ENCODE peak calls at places on chromosomes 12 and 14, in nine cellular contexts. Z is PC-3, X is coronary artery, T is heart left ventricle, P is upper lobe of right lung, O is cardiac muscle cell, C is lower lobe of right lung, I is fibroblast of lung, Q is lung. D is an unnamed sample.
A peak's percentile ranks its signal among the peaks of the same experiment; 100 is the strongest.

GRCh38 chr12:10943167-10943566 is 4.1 kb upstream of the TAS2R14 start:
- DNase-seq in Z (no peak), X (no peak), T (no peak), P (no peak), O (no peak), C (no peak), I (no peak), Q (no peak), D (no peak)

GRCh38 chr14:21675566-21675965 is 1.9 kb upstream of the OR4E1 start:
- DNase-seq in Z (no peak), X (no peak), T (no peak), P (no peak), O (no peak), C (no peak), I (no peak), Q (no peak), D (no peak)

GRCh38 chr14:63713058-63713457 is 14.8 kb downstream of the SGPP1 start:
- DNase-seq in Z (peak; percentile 63), X (no peak), T (no peak), P (no peak), O (no peak), C (no peak), I (no peak), Q (no peak), D (no peak)

GRCh38 chr14:24312736-24313507 is 1.6 kb downstream of the LTB4R start:
- DNase-seq in Z (no peak), X (no peak), T (peak; percentile 60), P (no peak), O (no peak), C (peak; percentile 62), I (peak; percentile 34), Q (no peak), D (no peak)

GRCh38 chr12:111269688-111270087 is 99.2 kb downstream of the PHETA1 start:
- DNase-seq in Z (no peak), X (no peak), T (no peak), P (no peak), O (peak; percentile 11), C (no peak), I (no peak), Q (no peak), D (no peak)

GRCh38 chr12:115818973-115819372 is 458.5 kb downstream of the MED13L start:
- DNase-seq in Z (no peak), X (no peak), T (no peak), P (no peak), O (no peak), C (no peak), I (no peak), Q (no peak), D (no peak)

GRCh38 chr12:96434107-96434506 is 33.9 kb upstream of the CDK17 start:
- DNase-seq in Z (no peak), X (no peak), T (no peak), P (no peak), O (no peak), C (no peak), I (peak; percentile 100), Q (no peak), D (no peak)

GRCh38 chr12:89414322-89414721 is 62.0 kb upstream of the DUSP6 start:
- DNase-seq in Z (no peak), X (no peak), T (no peak), P (no peak), O (no peak), C (no peak), I (no peak), Q (no peak), D (no peak)

DNA sequence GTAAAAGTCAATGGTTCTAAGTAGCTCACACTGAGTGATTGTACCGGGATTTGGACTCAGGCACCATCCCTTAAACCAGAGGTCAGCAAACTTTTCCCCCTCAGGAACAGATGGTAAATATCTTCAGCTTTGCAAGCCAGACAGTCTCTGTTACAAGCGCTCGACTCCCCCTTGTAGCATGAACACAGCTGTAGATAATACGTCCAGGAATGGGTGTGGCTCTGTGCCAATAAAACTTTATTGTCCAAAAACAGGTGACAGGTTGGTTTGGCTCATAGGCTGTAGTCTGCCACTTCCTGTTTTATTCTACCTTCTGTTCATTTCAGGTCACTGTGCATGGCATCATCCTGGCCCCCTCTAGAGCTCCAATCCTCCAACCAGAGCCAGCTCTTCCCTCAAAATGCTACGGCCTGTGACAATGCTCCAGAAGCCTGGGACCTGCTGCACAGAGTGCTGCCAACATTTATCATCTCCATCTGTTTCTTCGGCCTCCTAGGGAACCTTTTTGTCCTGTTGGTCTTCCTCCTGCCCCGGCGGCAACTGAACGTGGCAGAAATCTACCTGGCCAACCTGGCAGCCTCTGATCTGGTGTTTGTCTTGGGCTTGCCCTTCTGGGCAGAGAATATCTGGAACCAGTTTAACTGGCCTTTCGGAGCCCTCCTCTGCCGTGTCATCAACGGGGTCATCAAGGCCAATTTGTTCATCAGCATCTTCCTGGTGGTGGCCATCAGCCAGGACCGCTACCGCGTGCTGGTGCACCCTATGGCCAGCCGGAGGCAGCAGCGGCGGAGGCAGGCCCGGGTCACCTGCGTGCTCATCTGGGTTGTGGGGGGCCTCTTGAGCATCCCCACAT is 7.6 kb downstream of the BDKRB1 start:
- DNase-seq in Z (no peak), X (no peak), T (no peak), P (no peak), O (no peak), C (no peak), I (peak; percentile 66), Q (no peak), D (no peak)
- TF ChIP-seq CTCF in Z (no peak), X (no peak), T (no peak), P (no peak), O (no peak), C (no peak), I (no peak), Q (no peak), D (no peak)

GRCh38 chr12:47223848-47224213 is 144.1 kb upstream of the AMIGO2 start:
- DNase-seq in Z (no peak), X (no peak), T (peak; percentile 49), P (no peak), O (no peak), C (no peak), I (no peak), Q (no peak), D (peak; percentile 70)

GRCh38 chr12:47224563-47225133 is 144.9 kb upstream of the AMIGO2 start:
- DNase-seq in Z (no peak), X (no peak), T (no peak), P (no peak), O (no peak), C (no peak), I (no peak), Q (no peak), D (no peak)

GRCh38 chr12:47221256-47222023 is 141.7 kb upstream of the AMIGO2 start:
- DNase-seq in Z (peak; percentile 75), X (no peak), T (no peak), P (no peak), O (no peak), C (no peak), I (no peak), Q (no peak), D (no peak)

GRCh38 chr12:47222592-47222959 is 142.8 kb upstream of the AMIGO2 start:
- DNase-seq in Z (no peak), X (no peak), T (no peak), P (no peak), O (no peak), C (no peak), I (no peak), Q (no peak), D (no peak)

DNA sequence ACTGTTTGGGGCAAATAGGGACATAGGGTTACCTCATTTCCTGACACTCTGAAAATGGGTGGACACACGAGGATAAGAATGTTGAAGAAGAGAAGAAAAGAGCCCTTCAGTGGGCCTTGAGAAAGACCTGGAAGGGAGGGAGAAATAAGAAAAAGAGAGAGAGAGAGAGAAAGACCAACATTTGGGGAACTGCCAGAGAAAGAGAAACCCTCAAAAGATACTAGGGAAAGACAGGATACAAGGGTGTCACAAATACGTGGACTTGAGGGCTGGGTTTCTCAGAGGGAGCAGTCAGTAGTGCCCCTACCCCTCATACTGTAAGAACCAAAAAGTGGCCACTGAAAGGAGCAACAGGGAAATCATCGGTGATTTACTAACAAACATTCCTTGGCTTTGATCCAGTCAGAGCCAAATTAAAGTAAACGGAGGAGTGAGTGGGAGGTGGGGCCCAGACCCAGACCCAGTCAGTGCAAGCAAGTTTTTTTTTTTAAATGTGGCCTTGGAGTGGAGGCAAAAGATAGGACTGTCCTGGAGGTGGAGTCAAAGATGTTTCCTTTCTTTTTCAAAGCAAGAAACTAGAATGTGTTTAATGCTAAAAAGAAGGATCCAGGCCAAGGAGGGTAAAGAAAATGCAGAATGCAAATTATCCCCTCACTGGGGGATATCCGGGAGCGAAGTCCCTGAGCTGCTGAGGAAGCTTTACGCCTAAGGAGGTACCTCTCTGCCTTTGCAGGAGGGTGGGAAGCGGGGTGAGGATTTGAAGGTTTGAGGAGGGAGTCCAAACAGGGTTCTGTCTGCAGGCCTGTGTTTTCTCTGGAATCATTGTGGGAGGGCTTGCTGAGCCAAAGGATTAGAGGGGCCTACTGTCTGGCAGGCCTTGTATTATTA is 143.4 kb upstream of the AMIGO2 start:
- DNase-seq in Z (no peak), X (no peak), T (no peak), P (no peak), O (no peak), C (no peak), I (no peak), Q (no peak), D (no peak)
- H3K4me3 ChIP-seq in Z (no peak overlapping the region), X (peak overlapping the region; percentile 39), T (no peak overlapping the region), P (no peak overlapping the region), O (no peak overlapping the region), C (no peak overlapping the region), I (no peak overlapping the region), Q (no peak overlapping the region), D (no peak overlapping the region)

GRCh38 chr12:113274848-113275247 is 53.6 kb downstream of the TPCN1 start:
- DNase-seq in Z (no peak), X (no peak), T (peak; percentile 61), P (no peak), O (peak; percentile 23), C (no peak), I (no peak), Q (no peak), D (no peak)

GRCh38 chr12:113271466-113271852 is 50.2 kb downstream of the TPCN1 start:
- DNase-seq in Z (no peak), X (no peak), T (no peak), P (no peak), O (no peak), C (no peak), I (no peak), Q (no peak), D (no peak)

GRCh38 chr12:113271853-113272561 is 50.7 kb downstream of the TPCN1 start:
- DNase-seq in Z (no peak), X (peak; percentile 95), T (peak; percentile 92), P (peak; percentile 85), O (no peak), C (peak; percentile 79), I (peak; percentile 90), Q (peak; percentile 52), D (peak; percentile 80)

GRCh38 chr12:113270709-113271009 is 49.4 kb downstream of the TPCN1 start:
- DNase-seq in Z (no peak), X (no peak), T (no peak), P (peak; percentile 56), O (no peak), C (no peak), I (no peak), Q (no peak), D (no peak)

GRCh38 chr12:113273053-113273725 is 51.9 kb downstream of the TPCN1 start:
- DNase-seq in Z (no peak), X (no peak), T (no peak), P (peak; percentile 46), O (no peak), C (no peak), I (peak; percentile 20), Q (no peak), D (no peak)
- H3K27ac ChIP-seq in Z (no peak overlapping the region), X (peak overlapping the region; percentile 77), T (peak overlapping the region; percentile 77), P (peak overlapping the region; percentile 81), O (no peak overlapping the region), C (no peak overlapping the region), I (no peak overlapping the region), Q (no peak overlapping the region), D (peak overlapping the region; percentile 86)

GRCh38 chr12:57299514-57300016 is 48.6 kb upstream of the STAC3 start:
- DNase-seq in Z (peak; percentile 66), X (no peak), T (no peak), P (no peak), O (peak; percentile 10), C (no peak), I (peak; percentile 26), Q (no peak), D (no peak)
- TF ChIP-seq CTCF in Z (no peak), X (no peak), T (no peak), P (no peak), O (no peak), C (no peak), I (no peak), Q (no peak), D (no peak)